ENCODE peak calls at places on chromosomes 1 and 21, in ten cellular contexts. V, S, P, K, B, I, Q, T, H and R are unnamed samples.

GRCh38 chr21:33360871-33361602 is 36.3 kb downstream of the IFNAR1 start:
- DNase-seq in B (peak), S (peak), K (peak), V (peak), Q (peak), I (peak), T (peak), H (peak), P (peak), R (peak)

GRCh38 chr1:119617751-119618691 is 30.0 kb downstream of the ZNF697 start:
- DNase-seq in T (no peak), Q (peak), H (no peak), S (no peak), I (no peak), B (peak), V (peak), K (no peak), P (no peak), R (no peak)

GRCh38 chr1:229844675-229845074 is 218.6 kb downstream of the URB2 start:
- DNase-seq in H (no peak), Q (no peak), B (peak), K (no peak), I (no peak), P (no peak), S (no peak), T (no peak), V (peak), R (no peak)

GRCh38 chr1:114238066-114238465 is 84.4 kb upstream of the SYT6 start:
- DNase-seq in Q (no peak), K (no peak), B (no peak), T (no peak), P (no peak), S (no peak), I (no peak), H (no peak), V (no peak), R (no peak)

GRCh38 chr1:207423560-207424292 is 30.4 kb upstream of the CR2 start:
- DNase-seq in B (no peak), K (no peak), S (no peak), P (no peak), I (no peak), V (no peak), H (no peak), T (no peak), Q (no peak), R (no peak)

GRCh38 chr1:229287257-229287656 is 16.3 kb downstream of the RAB4A start:
- DNase-seq in H (no peak), K (no peak), S (no peak), T (no peak), I (no peak), P (no peak), Q (no peak), V (no peak), B (no peak), R (no peak)

GRCh38 chr1:114032271-114033218 is 53.3 kb downstream of the OLFML3 start:
- DNase-seq in P (no peak), B (no peak), I (no peak), S (no peak), H (no peak), V (no peak), K (peak), T (no peak), Q (peak), R (no peak)

GRCh38 chr1:166888710-166889109 is 12.6 kb upstream of the TADA1 start:
- DNase-seq in P (no peak), K (peak), T (no peak), H (no peak), B (no peak), S (no peak), V (no peak), I (no peak), Q (no peak), R (no peak)

GRCh38 chr1:227395391-227396028 is 77.2 kb upstream of the CDC42BPA start:
- DNase-seq in H (no peak), Q (peak), V (no peak), B (no peak), P (no peak), T (no peak), K (no peak), S (no peak), I (no peak), R (no peak)

GRCh38 chr1:203768158-203768725 is 3.3 kb downstream of the LAX1 start:
- DNase-seq in S (no peak), Q (no peak), B (no peak), V (no peak), T (no peak), I (no peak), H (no peak), K (no peak), P (no peak), R (no peak)

GRCh38 chr1:20439282-20439681 is 46.7 kb downstream of the CAMK2N1 start:
- DNase-seq in P (no peak), B (no peak), K (no peak), Q (peak), S (no peak), I (no peak), V (no peak), H (peak), T (no peak), R (no peak)

GRCh38 chr1:165755393-165756010 is 13.2 kb downstream of the TMCO1 start:
- DNase-seq in P (no peak), T (no peak), K (no peak), H (no peak), I (no peak), S (no peak), Q (no peak), V (no peak), B (no peak), R (no peak)